ENCODE peak calls at places on chromosomes 4 and X, in six cellular contexts. Z is DND-41, K is keratinocyte, V is NT2/D1, G is HCT116, B is adipocyte. X is an unnamed sample.

GRCh38 chrX:46693149-46693548 is 65.8 kb downstream of the SLC9A7 start:
- DNase-seq in G (no peak), B (no peak), K (no peak), V (no peak), Z (no peak), X (no peak)

GRCh38 chr4:169164669-169165415 is 105.9 kb downstream of the SH3RF1 start:
- DNase-seq in K (no peak), V (no peak), Z (no peak), G (no peak), B (peak; percentile 72), X (no peak)

GRCh38 chr4:98430708-98431403 is 169.7 kb downstream of the RAP1GDS1 start:
- DNase-seq in V (no peak), B (peak; percentile 66), K (peak; percentile 88), G (peak; percentile 95), Z (no peak), X (no peak)

GRCh38 chr4:110414590-110414989 is 61.4 kb upstream of the ENPEP start:
- DNase-seq in B (no peak), K (no peak), Z (no peak), V (no peak), G (no peak), X (no peak)

GRCh38 chr4:19636451-19636850 is 615.3 kb upstream of the SLIT2 start:
- DNase-seq in B (peak; percentile 69), V (no peak), G (no peak), K (no peak), Z (no peak), X (no peak)

GRCh38 chr4:38800956-38801450 is 3.6 kb downstream of the TLR1 start:
- DNase-seq in V (no peak), G (no peak), K (no peak), B (no peak), Z (no peak), X (no peak)

GRCh38 chr4:126697748-126698147 is 935.0 kb upstream of the INTU start:
- DNase-seq in V (no peak), G (no peak), Z (no peak), B (peak; percentile 16), K (peak; percentile 15), X (no peak)

GRCh38 chr4:102137217-102137616 is 208.1 kb downstream of the SLC39A8 start:
- DNase-seq in Z (no peak), G (no peak), V (no peak), B (no peak), K (no peak), X (no peak)

DNA sequence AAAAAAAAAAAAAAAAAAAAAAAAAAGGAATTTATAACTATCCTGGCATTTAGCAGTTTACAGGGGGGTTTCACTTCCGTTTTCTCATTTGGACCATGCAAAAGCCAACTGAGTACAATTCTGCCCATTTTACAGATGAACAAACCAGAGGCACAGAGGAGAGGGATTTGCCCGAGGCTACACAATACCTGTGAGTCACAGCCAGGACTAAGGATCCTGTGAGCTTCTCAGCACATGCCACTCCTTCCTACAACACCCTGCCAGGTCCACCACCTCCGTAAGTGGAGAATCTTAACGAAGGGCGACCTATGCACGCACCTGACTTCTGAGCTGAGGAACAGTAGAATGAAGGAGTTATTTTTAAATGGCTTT is 75.4 kb upstream of the USP9X start:
- DNase-seq in Z (no peak), G (no peak), K (peak; percentile 40), B (no peak), V (no peak), X (no peak)
- H3K9ac ChIP-seq in Z (no peak overlapping the region), G (no peak overlapping the region), K (peak overlapping the region; percentile 76), B (peak overlapping the region; percentile 76), V (no peak overlapping the region), X (no peak overlapping the region)

GRCh38 chr4:6781113-6781512 is 1.4 kb upstream of the KIAA0232 start:
- DNase-seq in V (no peak), Z (no peak), G (no peak), B (no peak), K (no peak), X (no peak)

GRCh38 chr4:6782846-6783110 is 251 bp downstream of the KIAA0232 start:
- DNase-seq in G (no peak), V (no peak), K (no peak), B (peak; percentile 52), Z (no peak), X (no peak)

GRCh38 chr4:6781561-6781960 is 966 bp upstream of the KIAA0232 start:
- DNase-seq in Z (no peak), K (no peak), V (no peak), G (no peak), B (no peak), X (no peak)

GRCh38 chr4:6783111-6783981 is 819 bp downstream of the KIAA0232 start:
- DNase-seq in K (no peak), B (peak; percentile 98), Z (peak; percentile 91), V (peak; percentile 80), G (peak; percentile 52), X (peak; percentile 93)

DNA sequence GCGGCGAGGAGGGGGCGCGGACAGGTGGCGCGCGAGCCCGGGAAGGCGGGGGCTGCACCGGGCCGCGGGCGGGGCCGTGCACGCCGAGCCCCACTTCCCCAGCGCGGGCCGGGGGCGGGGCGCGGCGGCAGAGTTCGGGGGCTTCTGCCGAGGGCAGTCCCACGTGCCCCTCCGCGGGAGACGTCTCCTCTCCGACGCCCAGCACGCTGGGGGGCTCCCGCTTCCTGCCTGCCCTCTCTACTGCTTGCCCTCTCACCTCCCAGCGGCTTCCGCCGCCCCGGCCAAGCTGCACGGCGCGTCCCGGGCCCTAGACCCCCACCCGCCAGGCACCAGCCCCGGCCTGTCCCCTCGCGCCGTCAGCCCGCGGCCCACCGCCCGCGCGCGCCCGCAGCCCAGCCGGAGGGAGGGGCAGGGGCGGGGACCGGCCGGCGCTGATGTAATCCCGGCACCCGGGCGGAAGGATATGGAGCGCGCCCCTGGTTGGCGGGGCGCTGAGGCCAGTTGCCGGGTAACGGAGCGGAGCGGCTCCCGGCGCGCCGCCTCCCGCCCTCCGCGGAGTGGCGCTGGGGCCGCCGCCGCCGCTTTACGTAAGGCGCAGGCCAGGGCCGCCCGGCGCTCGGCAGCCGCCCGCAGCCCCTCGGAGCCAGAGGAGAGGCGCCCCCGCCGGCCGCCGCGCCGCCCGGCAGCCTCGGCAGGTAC is at the start of gene KIAA0232:
- DNase-seq in K (no peak), G (peak; percentile 77), V (peak; percentile 84), B (peak; percentile 98), Z (peak; percentile 91), X (peak; percentile 93)
- H3K9ac ChIP-seq in K (peak within 1 kb of the TSS; percentile 85), G (peak within 1 kb of the TSS; percentile 97), V (peak within 1 kb of the TSS; percentile 92), B (peak within 1 kb of the TSS; percentile 98), Z (peak within 1 kb of the TSS; percentile 98), X (peak within 1 kb of the TSS; percentile 98)

GRCh38 chr4:99818661-99819060 is 2.0 kb downstream of the DAPP1 start:
- DNase-seq in Z (no peak), V (no peak), G (no peak), B (no peak), K (no peak), X (no peak)
- H3K9ac ChIP-seq in Z (no peak overlapping the region), V (no peak overlapping the region), G (no peak overlapping the region), B (no peak overlapping the region), K (no peak overlapping the region), X (no peak overlapping the region)

DNA sequence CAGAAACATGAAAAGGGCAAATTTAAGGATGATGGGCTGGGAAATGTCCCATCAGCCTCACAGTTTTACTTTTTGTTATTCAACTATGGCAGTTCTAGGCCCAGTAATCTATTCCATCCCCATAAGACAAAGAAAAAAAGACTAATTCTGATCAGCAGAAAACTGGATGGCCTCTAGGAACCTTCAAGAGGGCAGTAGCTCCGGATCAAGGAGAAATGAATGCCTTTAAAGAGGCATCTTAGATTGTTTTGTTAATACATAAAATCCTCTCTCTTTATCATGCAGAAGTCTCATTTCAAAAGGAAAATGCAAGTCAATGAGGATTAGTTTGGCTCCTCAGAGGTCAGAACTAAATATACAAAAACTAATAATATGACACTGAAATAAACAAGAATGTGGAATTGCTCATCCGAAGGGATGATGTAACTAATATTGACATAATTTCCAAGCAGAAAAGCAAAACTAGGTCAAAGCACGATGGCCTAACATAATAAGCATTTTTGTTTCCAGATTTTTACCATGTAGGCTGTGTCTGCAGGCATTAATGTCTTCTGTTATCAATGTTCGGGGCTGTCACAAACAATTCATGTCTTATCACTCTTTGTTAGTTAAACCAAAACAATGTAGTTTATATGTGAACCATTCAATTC is 8.8 kb downstream of the MID1 start:
- DNase-seq in G (no peak), K (no peak), V (peak; percentile 38), Z (no peak), B (no peak), X (no peak)
- H3K9ac ChIP-seq in G (no peak overlapping the region), K (no peak overlapping the region), V (no peak overlapping the region), Z (no peak overlapping the region), B (peak overlapping the region; percentile 47), X (no peak overlapping the region)

DNA sequence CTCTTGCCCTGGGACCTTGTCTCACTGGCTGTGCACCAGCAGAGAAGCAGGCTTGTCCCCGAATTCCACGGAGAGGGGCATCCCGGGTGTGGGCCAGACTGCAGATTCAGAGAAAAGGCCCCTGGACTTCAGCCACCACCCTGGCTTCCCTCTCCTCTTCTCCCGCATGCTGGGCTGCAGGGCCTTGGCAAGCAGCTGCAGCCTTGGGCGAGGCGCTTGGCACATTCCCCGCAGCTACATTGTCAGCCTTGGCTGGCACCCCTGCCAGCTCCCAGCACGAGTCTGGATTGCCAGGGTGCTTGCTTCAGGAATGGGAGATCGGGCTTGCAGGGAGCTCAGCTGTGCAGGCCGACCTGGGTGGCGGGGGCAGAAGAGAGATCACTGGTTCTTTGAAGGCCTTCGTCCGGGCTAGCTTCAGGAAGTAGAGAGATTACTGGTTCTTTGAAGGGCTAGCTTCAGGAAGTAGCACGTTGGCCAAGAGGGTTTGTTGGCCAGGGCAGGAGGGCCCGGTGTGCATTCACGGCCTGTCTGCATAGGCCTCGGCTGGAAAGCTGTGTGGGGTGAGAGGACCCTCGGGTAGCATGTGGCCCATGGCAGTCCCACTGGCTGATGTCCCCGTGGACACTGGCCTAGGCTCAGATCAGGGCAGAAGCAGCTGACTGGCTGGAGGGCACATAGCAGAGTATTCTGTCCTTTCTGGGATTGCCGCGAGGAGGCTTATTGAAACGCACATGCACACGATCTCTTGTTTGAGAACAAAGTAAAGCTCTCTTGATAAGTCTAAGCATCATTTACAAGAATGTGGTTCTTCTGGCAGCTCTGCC is 2.7 kb downstream of the ABCD1 start:
- DNase-seq in K (no peak), B (peak; percentile 31), G (no peak), V (no peak), Z (no peak), X (no peak)
- H3K9ac ChIP-seq in K (peak overlapping the region; percentile 9), B (peak overlapping the region; percentile 80), G (peak overlapping the region; percentile 51), V (peak overlapping the region; percentile 64), Z (no peak overlapping the region), X (no peak overlapping the region)

GRCh38 chr4:8560265-8561047 is 19.7 kb upstream of the GPR78 start:
- DNase-seq in K (no peak), G (no peak), B (peak; percentile 43), V (no peak), Z (no peak), X (no peak)
- H3K9ac ChIP-seq in K (no peak overlapping the region), G (no peak overlapping the region), B (no peak overlapping the region), V (no peak overlapping the region), Z (no peak overlapping the region), X (no peak overlapping the region)

DNA sequence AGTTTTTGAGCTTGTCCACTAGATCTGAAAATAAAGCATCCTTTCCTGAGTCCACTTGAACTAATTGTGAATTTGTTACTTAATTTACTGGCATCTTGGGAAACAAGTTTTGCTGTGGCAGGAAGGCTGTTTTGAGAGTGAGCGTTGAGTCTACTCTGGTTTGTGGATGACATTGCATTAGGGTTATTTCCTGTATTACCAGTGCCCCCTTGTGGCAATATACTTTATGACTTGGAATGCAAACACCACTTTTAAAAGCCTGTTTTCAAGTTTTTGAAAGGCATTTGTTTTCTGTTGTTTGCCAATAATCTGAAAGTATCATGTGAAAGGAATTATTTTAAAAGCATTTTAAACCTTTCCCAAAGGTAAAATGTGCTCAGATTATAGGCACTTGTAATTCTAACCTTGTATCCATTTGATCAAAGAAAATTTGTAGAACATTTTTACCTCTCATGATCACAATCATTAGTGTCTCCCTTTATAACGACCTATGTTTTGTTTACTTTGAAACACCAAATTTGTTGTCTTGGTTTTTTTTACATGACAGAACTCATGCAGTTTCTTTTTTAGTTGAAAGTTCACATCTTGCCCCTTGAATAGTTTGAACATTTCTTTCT is 18.0 kb upstream of the CYP2U1 start:
- DNase-seq in G (peak; percentile 54), B (peak; percentile 92), K (peak; percentile 19), V (peak; percentile 60), Z (peak; percentile 42), X (peak; percentile 66)
- H3K9ac ChIP-seq in G (no peak overlapping the region), B (peak overlapping the region; percentile 61), K (no peak overlapping the region), V (no peak overlapping the region), Z (no peak overlapping the region), X (no peak overlapping the region)

X was measured in neuronal stem cell.